ENCODE peak calls at places on chromosomes 7 and 10, in eight cellular contexts. H is colonic mucosa; Z is Calu3; D is ovary; J is cardiac fibroblast; C is cardiac muscle cell; S is left lung; N is CD4-positive, alpha-beta T cell. O is an unnamed sample.

GRCh38 chr10:74114041-74114448 is 36.6 kb downstream of the AP3M1 start:
- DNase-seq in C (no peak), Z (no peak), N (no peak), H (no peak), S (no peak), J (no peak), D (no peak), O (no peak)

GRCh38 chr10:113078282-113078907 is 128.3 kb downstream of the TCF7L2 start:
- DNase-seq in C (no peak), D (no peak), J (no peak), Z (no peak), N (no peak), H (no peak), S (no peak), O (no peak)

GRCh38 chr7:108525327-108525984 is 479 bp downstream of the PNPLA8 start:
- DNase-seq in N (no peak), Z (peak; percentile 64), C (peak; percentile 88), S (no peak), H (peak; percentile 84), J (peak; percentile 88), D (no peak), O (peak; percentile 92)

GRCh38 chr10:44628921-44629320 is 244.0 kb upstream of the CXCL12 start:
- DNase-seq in C (peak; percentile 94), Z (no peak), D (no peak), N (no peak), S (no peak), H (no peak), J (peak; percentile 96), O (no peak)

GRCh38 chr7:124263232-124263827 is 230.5 kb upstream of the TMEM229A start:
- DNase-seq in S (no peak), Z (peak; percentile 56), N (no peak), H (no peak), J (peak; percentile 15), C (peak; percentile 1), D (no peak), O (no peak)

GRCh38 chr10:35758086-35758485 is 116.0 kb upstream of the FZD8 start:
- DNase-seq in S (no peak), C (peak; percentile 77), D (peak; percentile 15), N (no peak), H (no peak), J (peak; percentile 35), Z (no peak), O (no peak)

GRCh38 chr10:110681023-110681681 is 37.0 kb downstream of the RBM20 start:
- DNase-seq in H (peak; percentile 23), S (no peak), C (peak; percentile 46), D (no peak), J (peak; percentile 40), N (no peak), Z (peak; percentile 50), O (no peak)

GRCh38 chr10:7492660-7493046 is 81.8 kb upstream of the SFMBT2 start:
- DNase-seq in H (no peak), S (no peak), C (no peak), N (no peak), J (no peak), D (no peak), Z (no peak), O (no peak)

GRCh38 chr7:145902123-145902522 is 214.5 kb upstream of the CNTNAP2 start:
- DNase-seq in H (no peak), D (no peak), Z (no peak), C (no peak), S (no peak), N (no peak), J (no peak), O (no peak)

GRCh38 chr7:156773966-156774365 is 119.0 kb downstream of the LMBR1 start:
- DNase-seq in N (no peak), D (no peak), C (no peak), J (peak; percentile 37), S (no peak), Z (no peak), H (no peak), O (no peak)

GRCh38 chr10:74822583-74823089 is 3.8 kb upstream of the KAT6B start:
- DNase-seq in J (peak; percentile 70), D (no peak), S (no peak), C (peak; percentile 46), Z (no peak), N (no peak), H (no peak), O (no peak)

GRCh38 chr10:43160067-43160918 is 22.0 kb downstream of the CSGALNACT2 start:
- DNase-seq in Z (no peak), J (peak; percentile 90), N (no peak), D (no peak), H (no peak), S (no peak), C (peak; percentile 54), O (no peak)

GRCh38 chr10:79982861-79983260 is 34.0 kb upstream of the SFTPD start:
- DNase-seq in H (no peak), C (no peak), S (no peak), J (no peak), N (no peak), Z (no peak), D (no peak), O (no peak)

GRCh38 chr10:77768046-77768445 is 130.4 kb upstream of the KCNMA1 start:
- DNase-seq in S (no peak), D (no peak), N (no peak), C (no peak), H (no peak), J (peak; percentile 17), Z (no peak), O (no peak)

GRCh38 chr10:79502561-79503309 is 9.6 kb upstream of the EIF5AL1 start:
- DNase-seq in D (peak; percentile 47), Z (peak; percentile 65), C (peak; percentile 15), N (no peak), S (no peak), J (peak; percentile 23), H (no peak), O (peak; percentile 27)

DNA sequence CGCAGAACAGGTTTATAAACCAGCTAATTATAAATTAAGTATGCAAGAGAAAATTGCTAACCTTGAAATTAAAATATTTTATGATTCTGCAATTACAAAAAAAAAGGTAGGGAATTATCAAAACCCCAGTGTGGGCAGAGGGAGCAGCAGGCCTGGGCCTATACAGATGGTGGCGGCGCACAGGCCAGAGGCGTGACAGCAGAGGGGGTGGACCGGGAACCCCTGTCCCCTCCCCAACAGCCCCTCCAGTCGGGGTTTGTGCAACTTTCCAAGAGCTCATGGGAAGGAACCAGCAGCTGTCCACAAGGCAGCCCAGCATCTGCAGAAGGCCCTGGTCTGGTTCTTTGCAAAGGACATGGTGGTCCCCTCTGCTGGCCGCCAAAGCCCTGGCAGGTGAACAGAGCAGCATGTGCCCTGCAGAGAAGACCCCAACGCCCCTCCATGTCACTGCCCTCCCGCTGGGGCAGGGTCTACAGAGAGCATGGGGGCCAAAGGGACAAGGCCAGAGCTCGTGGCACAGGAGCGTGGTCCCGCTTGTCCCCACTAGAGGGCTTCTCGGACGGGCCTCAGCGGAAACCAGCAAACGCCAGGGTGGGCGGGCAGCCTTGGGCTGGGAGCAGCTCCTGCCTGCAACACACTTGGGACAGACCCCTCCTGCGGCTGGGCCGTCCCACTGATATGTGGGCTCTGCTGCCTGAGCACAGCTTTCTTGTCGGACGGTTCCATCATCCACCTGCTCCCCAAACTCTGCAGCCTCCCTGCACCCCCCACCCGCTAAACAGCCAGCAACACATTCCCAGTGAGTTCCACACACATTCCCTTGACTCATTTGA is 75.1 kb downstream of the EBF3 start:
- DNase-seq in H (peak; percentile 23), Z (peak; percentile 32), C (peak; percentile 66), J (peak; percentile 66), N (peak; percentile 16), D (peak; percentile 26), S (no peak), O (peak; percentile 55)
- TF ChIP-seq CTCF in H (peak; percentile 47), Z (peak; percentile 30), C (peak; percentile 76), J (peak; percentile 86), N (peak; percentile 55), D (no peak), S (peak; percentile 48), O (peak; percentile 58)

GRCh38 chr10:119149723-119150122 is 15.8 kb downstream of the SFXN4 start:
- DNase-seq in S (no peak), J (no peak), Z (no peak), D (no peak), C (no peak), H (no peak), N (no peak), O (no peak)
- TF ChIP-seq CTCF in S (no peak), J (no peak), Z (no peak), D (no peak), C (peak; percentile 10), H (no peak), N (no peak), O (no peak)

DNA sequence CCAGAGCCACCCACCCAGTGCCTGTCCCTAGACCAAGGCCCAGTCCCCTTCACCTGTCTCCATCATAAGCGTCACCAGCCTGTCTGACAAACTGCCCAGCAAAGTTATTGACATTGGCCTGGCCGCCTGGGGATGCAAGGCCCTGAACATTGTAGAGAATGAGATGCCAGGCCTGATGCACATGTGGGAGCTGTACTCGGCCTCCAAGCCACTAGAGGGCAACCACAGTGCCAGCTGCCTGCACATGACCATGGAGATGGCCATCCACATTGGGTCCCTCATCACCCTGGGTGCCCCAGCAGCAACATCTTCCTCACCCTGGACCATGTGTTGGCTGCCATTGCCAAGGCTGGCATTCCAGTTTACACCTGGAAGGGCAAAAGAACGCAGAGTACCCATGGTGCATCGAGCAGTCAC is 63.7 kb upstream of the ANTXRL start:
- DNase-seq in N (no peak), S (no peak), H (peak; percentile 15), Z (peak; percentile 44), J (no peak), D (no peak), C (no peak), O (no peak)
- TF ChIP-seq CTCF in N (no peak), S (no peak), H (no peak), Z (peak; percentile 53), J (peak; percentile 20), D (no peak), C (no peak), O (peak; percentile 13)

GRCh38 chr7:27603813-27604212 is 58.9 kb downstream of the HIBADH start:
- DNase-seq in C (no peak), H (no peak), D (no peak), Z (no peak), J (no peak), N (no peak), S (no peak), O (no peak)

GRCh38 chr7:27607210-27607606 is 55.5 kb downstream of the HIBADH start:
- DNase-seq in H (no peak), S (no peak), C (peak; percentile 24), N (no peak), D (no peak), Z (no peak), J (no peak), O (no peak)

GRCh38 chr7:27605283-27605682 is 57.4 kb downstream of the HIBADH start:
- DNase-seq in C (no peak), D (no peak), N (no peak), H (no peak), Z (no peak), J (no peak), S (no peak), O (no peak)

GRCh38 chr7:27606270-27607209 is 56.1 kb downstream of the HIBADH start:
- DNase-seq in C (peak; percentile 31), S (no peak), D (no peak), H (no peak), J (peak; percentile 68), Z (no peak), N (no peak), O (peak; percentile 72)

DNA sequence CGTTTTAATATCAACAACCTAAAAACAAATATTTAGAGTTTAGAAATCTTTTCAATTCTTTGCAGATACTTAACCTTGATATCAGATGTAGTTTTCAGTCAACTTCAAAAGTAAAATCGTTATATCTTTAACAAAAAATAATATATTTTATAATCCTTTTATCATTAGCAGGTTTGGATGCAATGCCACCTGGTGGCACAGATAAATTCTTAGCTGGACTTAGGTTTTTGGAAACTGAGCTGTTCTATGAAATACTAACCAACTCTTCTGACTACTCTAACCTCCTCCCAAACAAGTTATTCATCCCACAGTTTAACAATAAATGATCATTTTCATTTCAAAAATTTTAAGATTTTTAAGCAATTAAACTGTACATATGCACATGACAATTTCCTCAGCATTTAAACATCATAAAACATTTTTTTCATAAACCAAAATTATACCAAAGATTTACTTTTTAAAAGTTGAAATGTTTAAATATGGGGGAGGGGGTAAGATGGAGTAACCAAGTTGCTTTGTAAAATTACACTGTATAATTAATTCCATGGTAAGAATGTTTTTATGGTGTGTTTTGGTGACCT is 56.9 kb downstream of the HIBADH start:
- DNase-seq in N (no peak), Z (peak; percentile 35), J (peak; percentile 63), D (no peak), S (no peak), C (peak; percentile 47), H (no peak), O (no peak)
- TF ChIP-seq CTCF in N (no peak), Z (peak; percentile 62), J (peak; percentile 45), D (no peak), S (peak; percentile 16), C (peak; percentile 49), H (peak; percentile 39), O (peak; percentile 38)